ENCODE peak calls at places on chromosomes 12 and 14, in four cellular contexts. B is lower leg skin, W is sigmoid colon, G is IMR-90. K is an unnamed sample.

GRCh38 chr12:113246478-113247122 is 25.3 kb downstream of the TPCN1 start:
- DNase-seq in W (no peak), B (no peak), G (peak), K (no peak)

GRCh38 chr14:95182379-95182778 is 25.1 kb upstream of the DICER1 start:
- DNase-seq in W (no peak), G (no peak), B (no peak), K (no peak)

GRCh38 chr12:50187084-50187900 is 20.1 kb upstream of the CERS5 start:
- DNase-seq in G (peak), W (no peak), B (peak), K (no peak)

GRCh38 chr12:75103822-75104221 is 105.8 kb downstream of the KCNC2 start:
- DNase-seq in G (no peak), B (no peak), W (no peak), K (no peak)

GRCh38 chr12:41336041-41336552 is 148.0 kb downstream of the PDZRN4 start:
- DNase-seq in B (no peak), G (no peak), W (no peak), K (no peak)

GRCh38 chr12:56186957-56187356 is 2.3 kb downstream of the SMARCC2 start:
- DNase-seq in W (no peak), G (no peak), B (no peak), K (no peak)

GRCh38 chr12:84136862-84137367 is 775.7 kb downstream of the SLC6A15 start:
- DNase-seq in B (no peak), G (peak), W (no peak), K (no peak)

GRCh38 chr14:49173765-49174373 is 412.3 kb downstream of the RPS29 start:
- DNase-seq in B (no peak), W (no peak), G (peak), K (no peak)

GRCh38 chr14:37032863-37033262 is 139.5 kb downstream of the SLC25A21 start:
- DNase-seq in W (no peak), B (no peak), G (no peak), K (no peak)

GRCh38 chr12:9098115-9098452 is 17.6 kb downstream of the A2M start:
- DNase-seq in B (no peak), W (no peak), G (no peak), K (no peak)

GRCh38 chr12:13124661-13125505 is 21.4 kb upstream of the GSG1 start:
- DNase-seq in B (no peak), G (peak), W (no peak), K (no peak)

GRCh38 chr12:118052324-118053070 is 8.5 kb downstream of the WSB2 start:
- DNase-seq in B (peak), W (peak), G (peak), K (peak)

GRCh38 chr12:58249610-58250009 is 308.2 kb downstream of the ATP23 start:
- DNase-seq in W (no peak), B (no peak), G (no peak), K (no peak)

GRCh38 chr14:89953602-89954001 is 928 bp downstream of the EFCAB11 start:
- DNase-seq in G (no peak), B (no peak), W (no peak), K (no peak)
- TF ChIP-seq POLR2A in G (no peak), B (no peak), W (no peak), K (no peak)

GRCh38 chr14:102020058-102020971 is 55.9 kb downstream of the DYNC1H1 start:
- DNase-seq in W (no peak), G (peak), B (no peak), K (no peak)

GRCh38 chr14:102019141-102019540 is 54.8 kb downstream of the DYNC1H1 start:
- DNase-seq in B (no peak), G (no peak), W (no peak), K (no peak)

GRCh38 chr14:102016420-102017090 is 52.2 kb downstream of the DYNC1H1 start:
- DNase-seq in G (no peak), W (no peak), B (no peak), K (no peak)

GRCh38 chr14:102015771-102016170 is 51.4 kb downstream of the DYNC1H1 start:
- DNase-seq in W (no peak), B (no peak), G (no peak), K (no peak)

GRCh38 chr14:102018251-102018650 is 53.9 kb downstream of the DYNC1H1 start:
- DNase-seq in B (no peak), G (no peak), W (no peak), K (no peak)
- TF ChIP-seq POLR2A in B (no peak), G (no peak), W (no peak), K (no peak)

GRCh38 chr14:61179061-61179675 is 102.0 kb downstream of the TMEM30B start:
- DNase-seq in B (no peak), G (peak), W (no peak), K (no peak)
- TF ChIP-seq POLR2A in B (no peak), G (no peak), W (no peak), K (no peak)

DNA sequence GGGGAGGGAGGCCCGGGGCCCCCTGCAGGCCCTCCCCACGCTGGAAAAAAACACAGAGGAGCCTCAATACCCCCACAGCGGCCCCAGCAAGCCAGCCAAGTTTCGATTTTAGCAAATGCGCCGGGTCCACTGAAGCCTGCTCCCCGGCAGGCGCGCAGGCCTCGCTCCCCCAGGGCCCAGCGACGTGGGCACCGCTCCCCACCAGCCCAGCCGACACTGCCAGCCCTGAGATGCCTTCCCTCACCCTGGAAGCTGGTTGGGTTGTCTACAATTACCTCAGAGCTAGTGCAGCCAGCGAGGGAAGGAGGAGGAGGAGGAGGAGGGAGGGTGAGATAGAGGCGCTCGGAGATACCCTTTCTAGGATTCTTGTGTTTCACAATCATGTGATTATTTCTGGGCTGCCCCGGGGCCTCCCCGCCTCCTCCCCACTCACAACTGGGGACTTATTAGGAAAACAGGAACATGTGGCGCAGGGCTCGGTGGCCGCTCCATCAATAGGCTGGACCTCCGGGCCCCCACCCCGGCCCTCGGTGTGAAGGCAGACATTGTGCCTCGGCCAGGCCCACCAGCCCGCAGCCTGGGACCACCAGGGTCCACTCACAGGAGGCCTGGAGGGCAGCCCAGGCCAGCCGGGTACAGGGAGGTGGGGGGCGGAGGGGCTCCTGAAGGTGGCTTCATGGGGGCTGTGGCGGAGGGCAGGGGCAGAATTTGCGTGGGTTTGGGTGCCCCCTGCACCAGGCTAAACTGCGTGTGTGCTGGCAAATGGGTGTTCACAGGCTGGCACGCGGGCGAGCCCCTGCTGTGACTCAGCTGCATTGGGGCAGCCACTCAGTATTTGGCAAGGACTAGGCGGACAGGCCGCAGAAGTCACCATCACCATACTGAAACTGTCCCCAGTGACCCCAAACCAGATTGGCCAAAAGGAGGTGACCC is 109.9 kb downstream of the NCOR2 start:
- DNase-seq in B (peak), G (peak), W (peak), K (peak)
- TF ChIP-seq POLR2A in B (no peak), G (no peak), W (peak), K (no peak)

GRCh38 chr12:52147367-52147972 is 44.3 kb downstream of the KRT80 start:
- DNase-seq in G (peak), W (peak), B (peak), K (peak)
- TF ChIP-seq POLR2A in G (peak), W (peak), B (no peak), K (peak)

DNA sequence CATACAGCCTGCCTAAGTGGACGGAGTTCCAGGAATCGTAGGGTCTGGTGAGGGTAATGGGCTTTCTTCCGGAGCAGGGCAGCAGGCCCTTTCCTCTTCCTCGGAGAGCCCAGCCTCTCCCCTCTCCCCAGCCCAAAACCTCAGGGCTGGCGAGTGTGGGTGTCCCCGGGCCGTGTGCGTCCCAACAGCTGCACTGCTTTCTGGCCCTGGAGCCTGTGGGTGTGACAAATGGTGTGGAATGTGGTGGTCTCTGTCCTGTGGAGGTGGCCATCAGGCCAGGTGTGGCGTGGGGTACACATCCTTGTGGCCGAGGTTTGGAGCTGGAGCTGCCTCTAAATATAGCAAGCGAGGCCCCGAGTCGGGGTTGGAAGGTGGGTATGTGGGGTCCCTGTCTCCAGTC is 8.5 kb downstream of the ORAI1 start:
- DNase-seq in G (no peak), B (no peak), W (no peak), K (no peak)
- TF ChIP-seq POLR2A in G (no peak), B (no peak), W (no peak), K (no peak)

DNA sequence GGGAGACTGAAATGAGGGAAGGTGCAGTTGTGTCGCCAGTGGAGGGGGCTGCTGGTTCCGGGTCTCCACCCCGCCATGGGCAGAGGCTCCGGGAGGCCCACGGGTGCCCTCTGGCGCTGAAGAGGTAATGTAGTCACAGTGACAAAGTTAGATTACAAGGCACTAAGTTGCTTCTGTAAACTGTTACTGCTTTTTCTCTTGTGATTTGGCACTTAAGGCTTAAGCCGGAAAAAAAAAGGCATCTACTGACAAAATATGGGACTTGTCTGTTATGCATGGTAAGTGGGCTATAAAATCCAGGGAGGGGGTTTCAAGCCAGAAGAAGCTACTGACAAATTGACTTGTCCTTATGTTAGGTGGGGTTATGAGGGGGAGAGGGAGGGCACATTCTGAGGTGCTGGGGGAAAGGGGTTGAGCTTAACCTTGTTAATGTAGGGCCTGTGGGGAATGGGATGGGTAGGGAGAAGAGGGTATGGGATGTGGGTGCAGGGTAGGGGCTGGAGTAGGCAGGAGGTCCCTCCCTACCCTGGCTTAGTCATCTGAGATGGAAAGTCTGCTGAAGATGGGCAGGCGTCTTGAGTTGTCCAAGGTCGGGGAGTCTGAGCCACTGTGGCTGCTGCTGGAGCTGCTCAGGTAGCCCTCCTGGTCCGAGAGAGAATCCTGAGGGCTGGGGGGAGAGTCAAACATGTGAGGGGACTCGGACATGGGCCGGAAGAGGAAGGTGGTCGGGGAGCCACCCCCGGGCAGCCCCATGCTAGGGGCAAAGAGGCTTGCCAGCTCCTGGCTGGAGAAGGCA is 3.7 kb downstream of the ZFP36L1 start:
- DNase-seq in B (peak), W (peak), G (peak), K (peak)
- TF ChIP-seq POLR2A in B (no peak), W (no peak), G (no peak), K (no peak)

K was measured in suprapubic skin.